ENCODE peak calls at places on chromosome 9, in five cellular contexts. One of them, this sample, is unnamed.

GRCh38 chr9:98860871-98861293 is 53.4 kb downstream of the GALNT12 start:
- DNase-seq in NT2/D1: peak
- DNase-seq in H1: no peak
- DNase-seq in HepG2: no peak
- DNase-seq in GM12878: no peak
- DNase-seq in this sample: peak

GRCh38 chr9:120286530-120286929 is 293.4 kb downstream of the CDK5RAP2 start:
- DNase-seq in NT2/D1: no peak
- DNase-seq in HepG2: no peak
- DNase-seq in GM12878: no peak
- DNase-seq in H1: no peak
- DNase-seq in this sample: no peak

GRCh38 chr9:126292736-126293521 is 33.7 kb upstream of the MVB12B start:
- DNase-seq in H1: no peak
- DNase-seq in GM12878: no peak
- DNase-seq in HepG2: no peak
- DNase-seq in NT2/D1: no peak
- DNase-seq in this sample: no peak

GRCh38 chr9:8338249-8338721 is 538.7 kb upstream of the DMAC1 start:
- DNase-seq in H1: no peak
- DNase-seq in HepG2: no peak
- DNase-seq in NT2/D1: no peak
- DNase-seq in GM12878: no peak
- DNase-seq in this sample: no peak

GRCh38 chr9:114249424-114250234 is 73.3 kb upstream of the ORM1 start:
- DNase-seq in NT2/D1: no peak
- DNase-seq in H1: no peak
- DNase-seq in GM12878: no peak
- DNase-seq in HepG2: no peak
- DNase-seq in this sample: no peak

GRCh38 chr9:128454991-128455390 is 815 bp upstream of the ODF2 start:
- DNase-seq in GM12878: no peak
- DNase-seq in NT2/D1: no peak
- DNase-seq in H1: no peak
- DNase-seq in HepG2: peak
- DNase-seq in this sample: no peak

GRCh38 chr9:33476503-33476902 is 2.8 kb upstream of the NOL6 start:
- DNase-seq in GM12878: no peak
- DNase-seq in NT2/D1: no peak
- DNase-seq in HepG2: no peak
- DNase-seq in H1: no peak
- DNase-seq in this sample: no peak

GRCh38 chr9:9719373-9720112 is 893.3 kb downstream of the PTPRD start:
- DNase-seq in NT2/D1: no peak
- DNase-seq in H1: no peak
- DNase-seq in HepG2: no peak
- DNase-seq in GM12878: no peak
- DNase-seq in this sample: no peak

GRCh38 chr9:130835441-130836298 is 616 bp downstream of the ABL1 start:
- DNase-seq in H1: peak
- DNase-seq in GM12878: no peak
- DNase-seq in HepG2: no peak
- DNase-seq in NT2/D1: no peak
- DNase-seq in this sample: peak

GRCh38 chr9:94139672-94140417 is 55.6 kb downstream of the PTPDC1 start:
- DNase-seq in GM12878: no peak
- DNase-seq in HepG2: no peak
- DNase-seq in NT2/D1: no peak
- DNase-seq in H1: no peak
- DNase-seq in this sample: no peak

GRCh38 chr9:125447202-125447802 is 185.7 kb downstream of the GAPVD1 start:
- DNase-seq in H1: no peak
- DNase-seq in HepG2: no peak
- DNase-seq in GM12878: no peak
- DNase-seq in NT2/D1: no peak
- DNase-seq in this sample: no peak

GRCh38 chr9:34662544-34663295 is at the start of gene CCL27:
- DNase-seq in HepG2: no peak
- DNase-seq in H1: no peak
- DNase-seq in NT2/D1: no peak
- DNase-seq in GM12878: no peak
- DNase-seq in this sample: no peak

GRCh38 chr9:68714416-68715180 is 9.6 kb downstream of the PIP5K1B start:
- DNase-seq in GM12878: no peak
- DNase-seq in H1: no peak
- DNase-seq in NT2/D1: no peak
- DNase-seq in HepG2: no peak
- DNase-seq in this sample: no peak

GRCh38 chr9:108396618-108397017 is 459.2 kb downstream of the ACTL7B start:
- DNase-seq in NT2/D1: no peak
- DNase-seq in H1: no peak
- DNase-seq in HepG2: no peak
- DNase-seq in GM12878: no peak
- DNase-seq in this sample: no peak

GRCh38 chr9:109923371-109923770 is 143.4 kb downstream of the PALM2AKAP2 start:
- DNase-seq in H1: no peak
- DNase-seq in NT2/D1: no peak
- DNase-seq in GM12878: no peak
- DNase-seq in HepG2: no peak
- DNase-seq in this sample: no peak

GRCh38 chr9:127874301-127875216 is 2.9 kb downstream of the AK1 start:
- DNase-seq in GM12878: no peak
- DNase-seq in H1: no peak
- DNase-seq in HepG2: no peak
- DNase-seq in NT2/D1: no peak
- DNase-seq in this sample: no peak

GRCh38 chr9:12652973-12653372 is 40.2 kb upstream of the TYRP1 start:
- DNase-seq in HepG2: no peak
- DNase-seq in H1: no peak
- DNase-seq in NT2/D1: no peak
- DNase-seq in GM12878: no peak
- DNase-seq in this sample: no peak

GRCh38 chr9:91248707-91249106 is 113.0 kb downstream of the AUH start:
- DNase-seq in H1: no peak
- DNase-seq in HepG2: no peak
- DNase-seq in NT2/D1: no peak
- DNase-seq in GM12878: no peak
- DNase-seq in this sample: no peak

GRCh38 chr9:108776920-108777650 is 78.7 kb downstream of the ACTL7B start:
- DNase-seq in H1: no peak
- DNase-seq in NT2/D1: no peak
- DNase-seq in GM12878: no peak
- DNase-seq in HepG2: peak
- DNase-seq in this sample: no peak

GRCh38 chr9:124222918-124223720 is 34.6 kb upstream of the NEK6 start:
- DNase-seq in NT2/D1: no peak
- DNase-seq in H1: no peak
- DNase-seq in GM12878: no peak
- DNase-seq in HepG2: peak
- DNase-seq in this sample: no peak

GRCh38 chr9:69215774-69216482 is 41.9 kb downstream of the TJP2 start:
- DNase-seq in H1: no peak
- DNase-seq in HepG2: no peak
- DNase-seq in NT2/D1: no peak
- DNase-seq in GM12878: no peak
- DNase-seq in this sample: no peak

GRCh38 chr9:129014611-129015010 is 13.5 kb downstream of the SH3GLB2 start:
- DNase-seq in H1: no peak
- DNase-seq in HepG2: no peak
- DNase-seq in GM12878: no peak
- DNase-seq in NT2/D1: no peak
- DNase-seq in this sample: no peak

GRCh38 chr9:98530806-98531386 is 177.8 kb downstream of the GABBR2 start:
- DNase-seq in HepG2: no peak
- DNase-seq in GM12878: no peak
- DNase-seq in H1: no peak
- DNase-seq in NT2/D1: no peak
- DNase-seq in this sample: no peak

GRCh38 chr9:136861874-136862457 is 4.1 kb downstream of the EDF1 start:
- DNase-seq in H1: no peak
- DNase-seq in GM12878: no peak
- DNase-seq in HepG2: no peak
- DNase-seq in NT2/D1: no peak
- DNase-seq in this sample: no peak

GRCh38 chr9:137268538-137269201 is 8.9 kb upstream of the TOR4A start:
- DNase-seq in H1: no peak
- DNase-seq in HepG2: no peak
- DNase-seq in NT2/D1: no peak
- DNase-seq in GM12878: no peak
- DNase-seq in this sample: no peak

GRCh38 chr9:12439267-12439666 is 253.9 kb upstream of the TYRP1 start:
- DNase-seq in H1: no peak
- DNase-seq in NT2/D1: no peak
- DNase-seq in GM12878: no peak
- DNase-seq in HepG2: no peak
- DNase-seq in this sample: no peak

GRCh38 chr9:683509-684021 is 157.9 kb upstream of the DMRT1 start:
- DNase-seq in HepG2: no peak
- DNase-seq in H1: no peak
- DNase-seq in GM12878: no peak
- DNase-seq in NT2/D1: no peak
- DNase-seq in this sample: no peak

GRCh38 chr9:682633-683508 is 158.6 kb upstream of the DMRT1 start:
- DNase-seq in HepG2: peak
- DNase-seq in H1: no peak
- DNase-seq in NT2/D1: no peak
- DNase-seq in GM12878: no peak
- DNase-seq in this sample: no peak

GRCh38 chr9:684950-685340 is 156.6 kb upstream of the DMRT1 start:
- DNase-seq in NT2/D1: no peak
- DNase-seq in H1: no peak
- DNase-seq in GM12878: no peak
- DNase-seq in HepG2: peak
- DNase-seq in this sample: no peak

GRCh38 chr9:686381-686813 is 155.1 kb upstream of the DMRT1 start:
- DNase-seq in GM12878: no peak
- DNase-seq in H1: no peak
- DNase-seq in NT2/D1: no peak
- DNase-seq in HepG2: no peak
- DNase-seq in this sample: no peak

GRCh38 chr9:684055-684949 is 157.2 kb upstream of the DMRT1 start:
- DNase-seq in NT2/D1: peak
- DNase-seq in H1: no peak
- DNase-seq in GM12878: no peak
- DNase-seq in HepG2: no peak
- DNase-seq in this sample: peak
- TF ChIP-seq SUZ12 in NT2/D1: no peak
- TF ChIP-seq SUZ12 in H1: no peak
- TF ChIP-seq SUZ12 in GM12878: no peak
- TF ChIP-seq SUZ12 in HepG2: no peak
- TF ChIP-seq SUZ12 in this sample: no peak

GRCh38 chr9:117073071-117073470 is 341.8 kb downstream of the ASTN2 start:
- DNase-seq in GM12878: no peak
- DNase-seq in H1: no peak
- DNase-seq in NT2/D1: no peak
- DNase-seq in HepG2: no peak
- DNase-seq in this sample: no peak
- TF ChIP-seq SUZ12 in GM12878: no peak
- TF ChIP-seq SUZ12 in H1: no peak
- TF ChIP-seq SUZ12 in NT2/D1: no peak
- TF ChIP-seq SUZ12 in HepG2: no peak
- TF ChIP-seq SUZ12 in this sample: no peak

DNA sequence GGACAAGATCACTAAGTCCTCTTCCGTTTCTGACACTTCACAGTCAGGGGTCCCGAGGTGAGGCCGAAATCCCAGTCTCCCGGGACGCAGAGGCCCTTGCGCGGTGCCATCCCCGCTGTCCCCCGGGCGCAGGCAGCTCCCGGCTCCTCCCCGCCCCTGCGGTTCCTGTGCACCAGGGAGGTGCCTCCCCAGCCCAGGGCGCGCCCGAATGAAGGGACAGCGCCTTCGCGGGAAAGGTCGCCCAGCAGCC is 421 bp downstream of the SLC25A51 start:
- DNase-seq in NT2/D1: no peak
- DNase-seq in HepG2: no peak
- DNase-seq in H1: no peak
- DNase-seq in GM12878: no peak
- DNase-seq in this sample: no peak
- TF ChIP-seq SUZ12 in NT2/D1: no peak
- TF ChIP-seq SUZ12 in HepG2: no peak
- TF ChIP-seq SUZ12 in H1: no peak
- TF ChIP-seq SUZ12 in GM12878: no peak
- TF ChIP-seq SUZ12 in this sample: no peak

GRCh38 chr9:80649496-80649895 is 1039.9 kb downstream of the TLE1 start:
- DNase-seq in HepG2: no peak
- DNase-seq in H1: no peak
- DNase-seq in NT2/D1: no peak
- DNase-seq in GM12878: no peak
- DNase-seq in this sample: no peak

GRCh38 chr9:80649001-80649420 is 1040.3 kb downstream of the TLE1 start:
- DNase-seq in NT2/D1: no peak
- DNase-seq in H1: no peak
- DNase-seq in HepG2: no peak
- DNase-seq in GM12878: no peak
- DNase-seq in this sample: no peak

GRCh38 chr9:80648336-80648735 is 1041.0 kb downstream of the TLE1 start:
- DNase-seq in NT2/D1: no peak
- DNase-seq in H1: no peak
- DNase-seq in GM12878: no peak
- DNase-seq in HepG2: no peak
- DNase-seq in this sample: no peak

GRCh38 chr9:80646211-80646610 is 1043.1 kb downstream of the TLE1 start:
- DNase-seq in H1: no peak
- DNase-seq in GM12878: no peak
- DNase-seq in NT2/D1: no peak
- DNase-seq in HepG2: no peak
- DNase-seq in this sample: no peak

GRCh38 chr9:80650964-80651555 is 1038.3 kb downstream of the TLE1 start:
- DNase-seq in H1: no peak
- DNase-seq in GM12878: no peak
- DNase-seq in HepG2: no peak
- DNase-seq in NT2/D1: no peak
- DNase-seq in this sample: no peak
- TF ChIP-seq SUZ12 in H1: no peak
- TF ChIP-seq SUZ12 in GM12878: no peak
- TF ChIP-seq SUZ12 in HepG2: no peak
- TF ChIP-seq SUZ12 in NT2/D1: no peak
- TF ChIP-seq SUZ12 in this sample: no peak

This sample was measured in HEK293T.